ENCODE peak calls at places on chromosomes 1 and 21, in four cellular contexts. T, O, W and G are unnamed samples. For H3K79me1, the result is how much of the 10 kb centered on the place peaks cover.

GRCh38 chr1:231691618-231692259 is 65.1 kb downstream of the DISC1 start:
- DNase-seq in T (peak), O (peak), W (peak), G (peak)

GRCh38 chr1:187689137-187689536 is 860.4 kb downstream of the PLA2G4A start:
- DNase-seq in W (no peak), T (no peak), O (peak), G (no peak)

GRCh38 chr21:46148106-46148505 is 7.3 kb downstream of the FTCD start:
- DNase-seq in O (no peak), T (no peak), W (no peak), G (no peak)

GRCh38 chr1:40257313-40257687 is 736 bp upstream of the ZMPSTE24 start:
- DNase-seq in T (no peak), O (no peak), W (peak), G (no peak)

GRCh38 chr1:30684259-30684658 is 39.1 kb downstream of the MATN1 start:
- DNase-seq in O (no peak), W (no peak), T (no peak), G (no peak)

GRCh38 chr1:20302093-20302471 is 11.4 kb downstream of the VWA5B1 start:
- DNase-seq in T (no peak), O (peak), W (no peak), G (no peak)

GRCh38 chr1:108043712-108044111 is 78.7 kb upstream of the VAV3 start:
- DNase-seq in W (no peak), O (no peak), T (no peak), G (no peak)

GRCh38 chr1:240413732-240414131 is 198.2 kb downstream of the GREM2 start:
- DNase-seq in T (no peak), W (no peak), O (no peak), G (no peak)

GRCh38 chr1:46298387-46298786 is 5.0 kb downstream of the LRRC41 start:
- DNase-seq in O (no peak), W (no peak), T (no peak), G (peak)

GRCh38 chr1:234597894-234598293 is 12.1 kb downstream of the IRF2BP2 start:
- DNase-seq in O (peak), W (no peak), T (no peak), G (peak)

GRCh38 chr1:219563568-219563967 is 49.3 kb downstream of the ZC3H11B start:
- DNase-seq in T (no peak), O (no peak), W (no peak), G (no peak)

GRCh38 chr1:19124273-19124672 is 85.8 kb downstream of the UBR4 start:
- DNase-seq in W (no peak), T (no peak), O (no peak), G (no peak)

GRCh38 chr1:173475564-173476196 is 1.5 kb upstream of the PRDX6 start:
- DNase-seq in O (peak), T (no peak), W (no peak), G (no peak)

GRCh38 chr1:241269116-241269515 is 87.9 kb downstream of the RGS7 start:
- DNase-seq in W (peak), T (peak), O (no peak), G (peak)

GRCh38 chr1:11938722-11939526 is 4.4 kb downstream of the PLOD1 start:
- DNase-seq in T (no peak), W (no peak), O (no peak), G (no peak)

GRCh38 chr1:12608311-12608957 is 9.6 kb downstream of the DHRS3 start:
- DNase-seq in W (no peak), T (no peak), O (no peak), G (no peak)

GRCh38 chr1:215744419-215744818 is 177.3 kb downstream of the KCTD3 start:
- DNase-seq in W (no peak), O (peak), T (no peak), G (no peak)

GRCh38 chr1:38213720-38214367 is 167.3 kb upstream of the POU3F1 start:
- DNase-seq in W (no peak), O (no peak), T (no peak), G (no peak)

GRCh38 chr1:7299994-7300393 is 471.1 kb upstream of the VAMP3 start:
- DNase-seq in T (no peak), W (no peak), O (peak), G (no peak)

GRCh38 chr21:46661627-46662366 is 26.3 kb downstream of the PRMT2 start:
- DNase-seq in W (no peak), T (no peak), O (no peak), G (no peak)

GRCh38 chr1:109535971-109536491 is 3.6 kb upstream of the GPR61 start:
- DNase-seq in T (no peak), W (no peak), O (no peak), G (peak)

GRCh38 chr1:150753416-150753815 is 12.2 kb downstream of the CTSS start:
- DNase-seq in T (no peak), O (no peak), W (no peak), G (no peak)

GRCh38 chr1:89487972-89488371 is 36.7 kb upstream of the LRRC8B start:
- DNase-seq in O (no peak), T (no peak), W (no peak), G (no peak)

GRCh38 chr21:36689324-36689723 is 9.6 kb upstream of the SIM2 start:
- DNase-seq in W (no peak), T (no peak), O (no peak), G (no peak)

GRCh38 chr1:49016030-49016991 is 239.6 kb upstream of the BEND5 start:
- DNase-seq in O (no peak), W (no peak), T (no peak), G (peak)

GRCh38 chr1:228650141-228650540 is 85.1 kb upstream of the RHOU start:
- DNase-seq in O (no peak), T (peak), W (peak), G (peak)

GRCh38 chr1:61076728-61077675 is 5.4 kb upstream of the NFIA start:
- DNase-seq in T (peak), O (peak), W (peak), G (peak)

GRCh38 chr21:44415073-44416025 is 40.0 kb upstream of the LRRC3 start:
- DNase-seq in O (no peak), W (peak), T (no peak), G (peak)

GRCh38 chr1:85570446-85571180 is 9.9 kb upstream of the CCN1 start:
- DNase-seq in O (no peak), W (no peak), T (peak), G (no peak)

GRCh38 chr1:165114022-165114888 is 242.3 kb downstream of the LMX1A start:
- DNase-seq in O (peak), T (peak), W (peak), G (peak)

GRCh38 chr21:33817663-33818433 is 97.8 kb downstream of the ATP5PO start:
- DNase-seq in T (no peak), O (no peak), W (no peak), G (peak)

GRCh38 chr1:152878042-152878441 is at the start of gene SMCP:
- DNase-seq in W (no peak), O (no peak), T (peak), G (peak)

GRCh38 chr1:161115132-161115711 is 2.6 kb downstream of the PFDN2 start:
- DNase-seq in T (no peak), W (no peak), O (peak), G (peak)

GRCh38 chr1:198622532-198623218 is 16.2 kb upstream of the PTPRC start:
- DNase-seq in W (no peak), T (no peak), O (no peak), G (no peak)

GRCh38 chr1:201562257-201562656 is 23.3 kb downstream of the NAV1 start:
- DNase-seq in O (peak), T (no peak), W (no peak), G (no peak)

GRCh38 chr1:7962011-7962335 is 462 bp downstream of the PARK7 start:
- DNase-seq in O (no peak), W (no peak), T (no peak), G (no peak)

GRCh38 chr1:228964178-228964819 is 229.0 kb downstream of the RHOU start:
- DNase-seq in O (peak), W (peak), T (no peak), G (peak)

GRCh38 chr21:44766818-44767354 is 34.7 kb downstream of the UBE2G2 start:
- DNase-seq in T (no peak), W (no peak), O (no peak), G (no peak)

GRCh38 chr1:109530457-109531204 is 9.0 kb upstream of the GPR61 start:
- DNase-seq in O (no peak), T (no peak), W (no peak), G (no peak)

GRCh38 chr1:109850827-109851226 is 59.8 kb upstream of the CSF1 start:
- DNase-seq in W (no peak), O (peak), T (no peak), G (no peak)

GRCh38 chr1:54324031-54324654 is 82.1 kb downstream of the SSBP3 start:
- DNase-seq in O (peak), T (no peak), W (no peak), G (no peak)
- H3K79me1 ChIP-seq in O (half or more), T (under half), W (under half), G (half or more)

GRCh38 chr1:166763318-166763717 is 76.0 kb upstream of the POGK start:
- DNase-seq in W (no peak), O (no peak), T (no peak), G (no peak)
- H3K56ac ChIP-seq in W (no peak), O (no peak), T (no peak), G (no peak)

GRCh38 chr1:3685906-3686305 is 33.6 kb downstream of the TP73 start:
- DNase-seq in T (no peak), O (no peak), W (no peak), G (no peak)
- H3K79me1 ChIP-seq in T (under half), O (under half), W (under half), G (under half)

GRCh38 chr1:94920061-94920460 is 6.8 kb downstream of the CNN3 start:
- DNase-seq in T (no peak), W (no peak), O (no peak), G (no peak)

GRCh38 chr1:94922756-94923465 is 4.0 kb downstream of the CNN3 start:
- DNase-seq in W (no peak), O (peak), T (no peak), G (no peak)

GRCh38 chr1:94919241-94920030 is 7.5 kb downstream of the CNN3 start:
- DNase-seq in W (no peak), O (no peak), T (no peak), G (no peak)

GRCh38 chr1:94924967-94925366 is 1.9 kb downstream of the CNN3 start:
- DNase-seq in O (peak), T (no peak), W (no peak), G (no peak)

DNA sequence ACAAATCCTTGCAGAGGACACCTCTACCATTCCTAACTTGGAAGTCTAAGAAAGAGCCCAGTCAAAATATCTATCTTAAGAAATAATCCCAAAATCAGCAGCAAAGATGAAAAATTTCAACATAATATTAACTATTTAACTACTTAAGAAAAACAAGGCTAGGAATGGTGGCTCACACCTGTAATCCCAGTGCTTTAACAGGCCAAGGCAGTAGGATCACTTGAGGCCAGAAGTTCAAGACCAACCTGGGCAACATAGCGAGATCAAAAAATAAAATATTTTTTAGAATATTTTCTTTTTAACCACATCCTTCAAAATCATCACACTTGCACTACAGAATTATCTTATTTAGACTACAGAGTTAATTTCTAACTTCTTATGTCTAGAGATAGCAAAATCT is 4.9 kb downstream of the CNN3 start:
- DNase-seq in O (no peak), W (no peak), T (no peak), G (no peak)
- H3K56ac ChIP-seq in O (no peak), W (no peak), T (no peak), G (no peak)

GRCh38 chr1:204318324-204318723 is 41.4 kb downstream of the PLEKHA6 start:
- DNase-seq in T (no peak), W (no peak), O (no peak), G (no peak)
- H3K79me1 ChIP-seq in T (under half), W (under half), O (under half), G (under half)